ENCODE peak calls at places on chromosomes 4 and X, in six cellular contexts. A is HFFc6, L is bronchial epithelial cell, J is iris pigment epithelial cell, S is substantia nigra, X is left ventricle myocardium inferior. G is an unnamed sample.

GRCh38 chr4:21915761-21916160 is 32.8 kb downstream of the KCNIP4 start:
- DNase-seq in A (no peak), L (no peak), J (no peak), S (no peak), X (no peak), G (no peak)

GRCh38 chr4:71520850-71521249 is 182.0 kb downstream of the SLC4A4 start:
- DNase-seq in A (no peak), L (no peak), J (no peak), S (no peak), X (no peak), G (no peak)

GRCh38 chrX:148380614-148381561 is 119.5 kb upstream of the AFF2 start:
- DNase-seq in A (no peak), L (no peak), J (no peak), S (no peak), X (no peak), G (no peak)

GRCh38 chr4:113881256-113881655 is 98.2 kb downstream of the ARSJ start:
- DNase-seq in A (peak), L (peak), J (peak), S (no peak), X (no peak), G (no peak)

GRCh38 chr4:1473718-1474117 is 67.5 kb upstream of the NKX1-1 start:
- DNase-seq in A (no peak), L (no peak), J (no peak), S (no peak), X (no peak), G (no peak)

GRCh38 chr4:137583650-137584049 is 51.4 kb upstream of the PCDH18 start:
- DNase-seq in A (no peak), L (no peak), J (no peak), S (no peak), X (no peak), G (no peak)

GRCh38 chr4:52173470-52174055 is 122.5 kb downstream of the SPATA18 start:
- DNase-seq in A (no peak), L (no peak), J (peak), S (no peak), X (peak), G (no peak)

GRCh38 chr4:102501635-102502382 is 650 bp downstream of the NFKB1 start:
- DNase-seq in A (peak), L (peak), J (peak), S (peak), X (peak), G (peak)

GRCh38 chrX:6067600-6067999 is 161.1 kb downstream of the NLGN4X start:
- DNase-seq in A (no peak), L (peak), J (no peak), S (no peak), X (no peak), G (no peak)

GRCh38 chr4:149891381-149891780 is 75.7 kb upstream of the IQCM start:
- DNase-seq in A (no peak), L (no peak), J (no peak), S (no peak), X (no peak), G (no peak)

GRCh38 chr4:93743638-93744037 is 84.9 kb upstream of the ATOH1 start:
- DNase-seq in A (no peak), L (no peak), J (no peak), S (no peak), X (no peak), G (no peak)

GRCh38 chr4:127776620-127777019 is 5.5 kb upstream of the HSPA4L start:
- DNase-seq in A (no peak), L (peak), J (no peak), S (no peak), X (no peak), G (no peak)

GRCh38 chr4:40502220-40502619 is 127.4 kb downstream of the RBM47 start:
- DNase-seq in A (no peak), L (no peak), J (no peak), S (no peak), X (no peak), G (no peak)

GRCh38 chr4:81491943-81492342 is 20.2 kb upstream of the RASGEF1B start:
- DNase-seq in A (no peak), L (no peak), J (no peak), S (no peak), X (no peak), G (no peak)

GRCh38 chrX:148538582-148538981 is 38.2 kb downstream of the AFF2 start:
- DNase-seq in A (no peak), L (no peak), J (no peak), S (no peak), X (no peak), G (no peak)

GRCh38 chr4:90198086-90198847 is 71.1 kb downstream of the CCSER1 start:
- DNase-seq in A (no peak), L (peak), J (peak), S (no peak), X (no peak), G (no peak)

GRCh38 chr4:188714907-188715306 is 575.7 kb downstream of the TRIML1 start:
- DNase-seq in A (no peak), L (peak), J (peak), S (no peak), X (no peak), G (no peak)

GRCh38 chr4:119040261-119040660 is 95.4 kb upstream of the MYOZ2 start:
- DNase-seq in A (no peak), L (no peak), J (peak), S (no peak), X (no peak), G (no peak)

GRCh38 chrX:18099745-18100144 is 120.9 kb downstream of the BEND2 start:
- DNase-seq in A (no peak), L (peak), J (no peak), S (no peak), X (no peak), G (no peak)

G was measured in caudate nucleus.